ENCODE peak calls at places on chromosomes 7 and 10, in four cellular contexts. A is H1, W is A549, L is HCT116. Z is an unnamed sample.

GRCh38 chr7:1814089-1814811 is 144.2 kb downstream of the ELFN1 start:
- DNase-seq in A (no peak), W (no peak), L (no peak), Z (no peak)

GRCh38 chr10:132613566-132614348 is 76.2 kb downstream of the INPP5A start:
- DNase-seq in A (no peak), W (no peak), L (no peak), Z (peak; percentile 54)

GRCh38 chr10:4691776-4692175 is 134.2 kb upstream of the AKR1E2 start:
- DNase-seq in A (no peak), W (no peak), L (no peak), Z (no peak)

GRCh38 chr10:59876695-59877094 is 29.7 kb downstream of the CCDC6 start:
- DNase-seq in A (no peak), W (no peak), L (no peak), Z (no peak)

GRCh38 chr10:33421789-33422188 is 87.3 kb upstream of the NRP1 start:
- DNase-seq in A (no peak), W (peak; percentile 25), L (no peak), Z (no peak)

GRCh38 chr10:46541735-46542566 is 14.5 kb downstream of the GPRIN2 start:
- DNase-seq in A (no peak), W (peak; percentile 77), L (no peak), Z (peak; percentile 62)

GRCh38 chr7:128887169-128888038 is 23.1 kb downstream of the KCP start:
- DNase-seq in A (no peak), W (no peak), L (no peak), Z (peak; percentile 29)

GRCh38 chr7:140275069-140275961 is 98.5 kb upstream of the KDM7A start:
- DNase-seq in A (no peak), W (no peak), L (no peak), Z (no peak)

GRCh38 chr7:1884583-1885350 is 214.7 kb downstream of the ELFN1 start:
- DNase-seq in A (no peak), W (no peak), L (no peak), Z (no peak)

GRCh38 chr10:58743466-58744115 is 230.9 kb downstream of the BICC1 start:
- DNase-seq in A (no peak), W (peak; percentile 37), L (no peak), Z (no peak)

GRCh38 chr7:95630702-95631458 is 34.6 kb upstream of the PDK4 start:
- DNase-seq in A (no peak), W (no peak), L (no peak), Z (no peak)

GRCh38 chr7:107668296-107668695 is 7.7 kb downstream of the SLC26A4 start:
- DNase-seq in A (no peak), W (no peak), L (no peak), Z (no peak)

GRCh38 chr10:93913706-93914105 is 19.9 kb downstream of the SLC35G1 start:
- DNase-seq in A (no peak), W (no peak), L (no peak), Z (no peak)

GRCh38 chr10:43398939-43399871 is 9.8 kb downstream of the HNRNPF start:
- DNase-seq in A (no peak), W (no peak), L (no peak), Z (no peak)

GRCh38 chr7:106604303-106604918 is 56.5 kb downstream of the CCDC71L start:
- DNase-seq in A (no peak), W (no peak), L (no peak), Z (no peak)

GRCh38 chr7:42090056-42090455 is 147.0 kb downstream of the GLI3 start:
- DNase-seq in A (no peak), W (no peak), L (no peak), Z (no peak)

GRCh38 chr7:151696738-151697514 is 177.2 kb upstream of the RHEB start:
- DNase-seq in A (no peak), W (peak; percentile 65), L (no peak), Z (peak; percentile 61)

GRCh38 chr10:18567343-18567856 is 84.0 kb downstream of the NSUN6 start:
- DNase-seq in A (no peak), W (no peak), L (no peak), Z (no peak)

GRCh38 chr10:103535595-103535994 is 42.1 kb downstream of the NEURL1 start:
- DNase-seq in A (no peak), W (no peak), L (no peak), Z (peak; percentile 50)

GRCh38 chr7:42107484-42107883 is 129.5 kb downstream of the GLI3 start:
- DNase-seq in A (no peak), W (no peak), L (no peak), Z (no peak)

GRCh38 chr10:30437039-30437781 is 3.2 kb downstream of the MAP3K8 start:
- DNase-seq in A (no peak), W (peak; percentile 58), L (no peak), Z (no peak)

GRCh38 chr7:96823274-96823673 is 113.6 kb upstream of the SEM1 start:
- DNase-seq in A (no peak), W (no peak), L (no peak), Z (no peak)

GRCh38 chr10:110837418-110838120 is 34.2 kb upstream of the PDCD4 start:
- DNase-seq in A (no peak), W (no peak), L (no peak), Z (no peak)

GRCh38 chr10:100209303-100209702 is 20.1 kb downstream of the CHUK start:
- DNase-seq in A (no peak), W (no peak), L (no peak), Z (no peak)

GRCh38 chr7:16644624-16644986 is 949 bp downstream of the ANKMY2 start:
- DNase-seq in A (no peak), W (peak; percentile 71), L (no peak), Z (peak; percentile 83)

GRCh38 chr10:118960166-118961090 is 69.1 kb upstream of the NANOS1 start:
- DNase-seq in A (no peak), W (no peak), L (no peak), Z (peak; percentile 80)

GRCh38 chr7:44574286-44574872 is 671 bp upstream of the DDX56 start:
- DNase-seq in A (no peak), W (no peak), L (no peak), Z (no peak)

GRCh38 chr7:24025094-24025493 is 258.9 kb upstream of the NPY start:
- DNase-seq in A (no peak), W (no peak), L (no peak), Z (no peak)

GRCh38 chr7:45075871-45076796 is 12.6 kb downstream of the NACAD start:
- DNase-seq in A (no peak), W (no peak), L (no peak), Z (peak; percentile 69)

GRCh38 chr7:142328006-142328405 is 70.1 kb upstream of the PRSS58 start:
- DNase-seq in A (no peak), W (no peak), L (no peak), Z (no peak)

GRCh38 chr10:112792487-112793196 is 157.4 kb upstream of the TCF7L2 start:
- DNase-seq in A (peak; percentile 43), W (no peak), L (no peak), Z (peak; percentile 79)

GRCh38 chr7:155470686-155471638 is 13.0 kb downstream of the EN2 start:
- DNase-seq in A (peak; percentile 47), W (no peak), L (no peak), Z (no peak)

GRCh38 chr7:146414373-146414772 is 297.8 kb downstream of the CNTNAP2 start:
- DNase-seq in A (no peak), W (no peak), L (no peak), Z (no peak)

GRCh38 chr7:111741811-111742240 is 179.5 kb upstream of the IMMP2L start:
- DNase-seq in A (no peak), W (peak; percentile 82), L (peak; percentile 75), Z (no peak)

GRCh38 chr10:129055225-129055624 is 411.8 kb upstream of the MGMT start:
- DNase-seq in A (no peak), W (no peak), L (no peak), Z (no peak)

GRCh38 chr7:77907281-77907680 is 108.7 kb downstream of the PHTF2 start:
- DNase-seq in A (no peak), W (no peak), L (no peak), Z (no peak)

GRCh38 chr7:101395376-101395775 is 32.7 kb downstream of the COL26A1 start:
- DNase-seq in A (no peak), W (no peak), L (no peak), Z (no peak)

DNA sequence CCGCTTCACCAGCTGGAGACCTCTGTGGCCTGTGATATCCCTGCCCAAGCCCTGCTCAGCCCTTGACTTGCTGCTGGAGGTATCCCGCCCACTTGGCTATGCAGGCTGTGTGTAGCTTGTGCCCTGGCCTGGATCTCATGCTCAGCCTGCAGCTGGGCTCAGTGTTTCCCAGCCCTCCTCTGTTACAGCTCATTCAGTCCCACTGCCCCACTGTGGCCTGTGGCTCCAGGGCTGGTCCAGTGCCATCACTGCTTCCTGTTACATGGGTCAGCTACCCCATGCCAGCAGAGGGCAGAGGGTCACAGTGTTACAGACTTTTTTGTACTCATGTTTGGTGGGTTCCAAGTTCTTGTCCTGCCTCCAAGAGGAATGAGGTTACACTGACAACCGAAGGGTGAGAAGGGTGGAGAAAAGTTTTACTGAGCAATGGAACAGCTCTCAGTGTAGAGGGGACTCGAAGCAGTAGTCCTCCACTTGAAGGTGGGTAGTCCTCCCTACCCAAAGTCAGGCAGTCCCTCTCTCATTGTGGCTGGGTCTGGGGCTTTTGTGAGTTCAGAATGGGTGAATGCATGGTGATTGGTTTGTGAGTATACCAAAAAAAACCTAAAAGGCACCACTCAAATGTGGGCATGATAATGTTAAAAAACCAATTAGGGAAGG is 100.4 kb downstream of the ANKRD7 start:
- DNase-seq in A (no peak), W (no peak), L (no peak), Z (no peak)
- H3K4me3 ChIP-seq in A (no peak overlapping the region), W (no peak overlapping the region), L (no peak overlapping the region), Z (no peak overlapping the region)

GRCh38 chr7:11552676-11553075 is 279.3 kb downstream of the THSD7A start:
- DNase-seq in A (no peak), W (no peak), L (no peak), Z (no peak)

DNA sequence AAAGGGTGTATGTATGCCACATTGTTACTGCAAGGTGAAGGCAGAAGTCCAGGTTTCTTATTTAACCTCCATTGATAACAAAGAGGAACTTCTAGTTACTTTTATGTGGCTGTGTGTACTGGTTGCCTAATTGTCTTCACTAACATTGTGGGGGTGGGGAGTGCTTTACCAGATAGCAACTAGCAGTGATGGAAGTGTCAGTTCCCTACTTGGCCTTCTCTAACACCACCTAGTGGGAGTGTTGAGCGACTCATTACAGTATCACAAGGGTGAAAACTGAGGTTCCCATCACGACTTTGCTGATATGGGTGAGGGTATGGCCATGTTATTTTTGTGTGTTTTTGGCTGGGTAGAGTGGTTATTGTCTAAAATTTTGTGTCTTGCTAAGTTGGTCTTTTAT is 274.4 kb downstream of the THSD7A start:
- DNase-seq in A (no peak), W (peak; percentile 37), L (peak; percentile 46), Z (no peak)
- TF ChIP-seq CTCF in A (peak; percentile 89), W (peak; percentile 18), L (peak; percentile 59), Z (no peak)

DNA sequence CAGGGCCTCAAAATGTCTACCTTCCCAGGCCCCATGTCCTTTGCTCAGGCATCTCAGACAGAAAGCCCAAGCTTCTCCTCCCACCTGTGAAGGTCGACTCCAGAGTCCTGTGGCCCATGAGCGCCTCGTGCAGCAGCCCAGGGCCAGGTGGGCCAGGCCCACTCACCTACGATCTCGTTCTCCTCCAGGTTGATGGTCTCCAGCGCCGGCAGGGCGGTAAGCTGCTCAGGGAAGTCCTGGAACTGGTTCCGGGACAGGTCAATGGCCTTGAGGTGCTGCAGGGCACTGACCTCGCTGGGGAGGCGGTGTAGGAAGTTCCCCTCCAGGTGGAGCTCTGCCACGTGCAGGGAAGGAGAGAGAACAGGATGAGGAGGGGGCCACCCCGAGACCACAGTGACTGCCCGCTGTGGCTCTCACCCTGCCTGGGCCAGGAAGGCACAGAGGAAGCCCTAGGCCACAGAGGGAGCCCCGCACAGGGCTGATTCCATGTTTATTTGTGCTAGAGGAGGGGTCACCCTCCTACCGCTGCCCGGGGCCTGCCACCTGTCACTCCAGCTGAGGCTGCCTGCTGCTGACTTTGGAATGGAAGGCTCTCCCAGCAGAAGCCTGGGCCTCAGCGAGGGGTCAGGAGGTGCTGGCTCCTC is 40.0 kb upstream of the NPFFR1 start:
- DNase-seq in A (peak; percentile 63), W (no peak), L (no peak), Z (no peak)
- TF ChIP-seq POLR2A in A (no peak), W (no peak), L (no peak), Z (no peak)

GRCh38 chr10:3094565-3095168 is 27.3 kb downstream of the PFKP start:
- DNase-seq in A (no peak), W (no peak), L (no peak), Z (no peak)
- H3K4me3 ChIP-seq in A (no peak overlapping the region), W (peak overlapping the region; percentile 29), L (peak overlapping the region; percentile 15), Z (no peak overlapping the region)

Z was measured in suprapubic skin.